ENCODE peak calls at places on chromosomes 12 and 14, in six cellular contexts. H is SK-N-SH, G is K562, A is H1, P is HepG2, L is GM12878. O is an unnamed sample.

GRCh38 chr12:95185096-95185495 is 32.2 kb downstream of the FGD6 start:
- DNase-seq in H (no peak), G (no peak), A (no peak), P (no peak), L (no peak), O (no peak)

GRCh38 chr12:94570161-94570560 is 80.2 kb downstream of the TMCC3 start:
- DNase-seq in H (no peak), G (no peak), A (no peak), P (no peak), L (no peak), O (no peak)

GRCh38 chr14:73272393-73272792 is 35.1 kb downstream of the PAPLN start:
- DNase-seq in H (no peak), G (no peak), A (no peak), P (no peak), L (no peak), O (no peak)

GRCh38 chr12:48121522-48121921 is 2.4 kb downstream of the PFKM start:
- DNase-seq in H (no peak), G (no peak), A (no peak), P (no peak), L (no peak), O (no peak)

GRCh38 chr12:64840949-64841717 is 16.7 kb downstream of the TBC1D30 start:
- DNase-seq in H (no peak), G (no peak), A (no peak), P (no peak), L (no peak), O (no peak)

GRCh38 chr14:93941293-93941910 is 14.3 kb downstream of the FAM181A start:
- DNase-seq in H (no peak), G (no peak), A (no peak), P (no peak), L (no peak), O (no peak)

GRCh38 chr14:22375321-22375930 is 213.6 kb downstream of the DAD1 start:
- DNase-seq in H (peak), G (peak), A (no peak), P (peak), L (no peak), O (peak)

GRCh38 chr12:26857465-26858176 is 24.6 kb upstream of the ITPR2 start:
- DNase-seq in H (peak), G (peak), A (no peak), P (no peak), L (no peak), O (no peak)

GRCh38 chr14:68891851-68892660 is 87.0 kb downstream of the ACTN1 start:
- DNase-seq in H (no peak), G (no peak), A (no peak), P (no peak), L (no peak), O (no peak)

GRCh38 chr12:99413751-99414150 is 233.8 kb upstream of the GARIN6 start:
- DNase-seq in H (no peak), G (no peak), A (no peak), P (no peak), L (no peak), O (no peak)

GRCh38 chr12:50088577-50089335 is 3.6 kb downstream of the SMARCD1 start:
- DNase-seq in H (peak), G (peak), A (no peak), P (peak), L (peak), O (peak)

GRCh38 chr14:72682188-72682587 is 211.7 kb downstream of the DPF3 start:
- DNase-seq in H (peak), G (no peak), A (no peak), P (no peak), L (no peak), O (no peak)

GRCh38 chr12:22733756-22734155 is 108.8 kb downstream of the ETNK1 start:
- DNase-seq in H (no peak), G (no peak), A (no peak), P (no peak), L (no peak), O (no peak)

GRCh38 chr14:77603654-77604270 is 12.7 kb downstream of the SPTLC2 start:
- DNase-seq in H (peak), G (peak), A (no peak), P (peak), L (no peak), O (peak)

GRCh38 chr12:30988887-30989286 is 62.3 kb downstream of the TSPAN11 start:
- DNase-seq in H (no peak), G (no peak), A (no peak), P (no peak), L (no peak), O (no peak)

GRCh38 chr14:34496679-34497513 is 34.9 kb upstream of the SPTSSA start:
- DNase-seq in H (peak), G (peak), A (peak), P (peak), L (no peak), O (peak)

GRCh38 chr14:23252006-23252405 is 14.3 kb downstream of the RNF212B start:
- DNase-seq in H (no peak), G (no peak), A (no peak), P (no peak), L (no peak), O (no peak)

GRCh38 chr14:42299692-42300091 is 693.0 kb downstream of the LRFN5 start:
- DNase-seq in H (no peak), G (no peak), A (no peak), P (no peak), L (peak), O (no peak)

GRCh38 chr12:4282892-4283511 is 9.4 kb downstream of the CCND2 start:
- DNase-seq in H (no peak), G (no peak), A (peak), P (no peak), L (no peak), O (no peak)

GRCh38 chr14:24219080-24219479 is 3.2 kb upstream of the MDP1 start:
- DNase-seq in H (no peak), G (no peak), A (no peak), P (no peak), L (no peak), O (no peak)

GRCh38 chr12:62800707-62801400 is 134.1 kb downstream of the PPM1H start:
- DNase-seq in H (peak), G (no peak), A (no peak), P (no peak), L (no peak), O (no peak)

GRCh38 chr12:107320929-107321618 is 227.7 kb upstream of the CRY1 start:
- DNase-seq in H (peak), G (no peak), A (peak), P (no peak), L (no peak), O (no peak)

GRCh38 chr12:47870175-47870781 is 34.5 kb downstream of the VDR start:
- DNase-seq in H (peak), G (peak), A (peak), P (peak), L (peak), O (no peak)

GRCh38 chr12:22275847-22276246 is 58.7 kb downstream of the ST8SIA1 start:
- DNase-seq in H (no peak), G (no peak), A (no peak), P (no peak), L (no peak), O (no peak)

GRCh38 chr14:101132051-101132541 is 228.6 kb upstream of the RTL1 start:
- DNase-seq in H (peak), G (no peak), A (peak), P (no peak), L (no peak), O (no peak)

GRCh38 chr14:103558071-103558882 is 4.2 kb downstream of the BAG5 start:
- DNase-seq in H (no peak), G (no peak), A (no peak), P (no peak), L (no peak), O (no peak)

GRCh38 chr14:64704743-64705405 is 650 bp downstream of the PLEKHG3 start:
- DNase-seq in H (peak), G (no peak), A (peak), P (no peak), L (no peak), O (no peak)

GRCh38 chr14:34604990-34605389 is 25.0 kb downstream of the SNX6 start:
- DNase-seq in H (no peak), G (no peak), A (no peak), P (no peak), L (no peak), O (no peak)

GRCh38 chr12:1906579-1906978 is 11.9 kb downstream of the CACNA2D4 start:
- DNase-seq in H (no peak), G (no peak), A (no peak), P (no peak), L (no peak), O (peak)

GRCh38 chr12:19404232-19404880 is 34.9 kb upstream of the AEBP2 start:
- DNase-seq in H (no peak), G (no peak), A (no peak), P (no peak), L (no peak), O (no peak)

GRCh38 chr12:19398376-19399363 is 40.6 kb upstream of the AEBP2 start:
- DNase-seq in H (no peak), G (no peak), A (no peak), P (no peak), L (no peak), O (no peak)

GRCh38 chr12:19397534-19397933 is 41.8 kb upstream of the AEBP2 start:
- DNase-seq in H (no peak), G (no peak), A (no peak), P (no peak), L (no peak), O (no peak)

GRCh38 chr12:19402211-19402610 is 37.1 kb upstream of the AEBP2 start:
- DNase-seq in H (no peak), G (no peak), A (no peak), P (peak), L (no peak), O (no peak)

DNA sequence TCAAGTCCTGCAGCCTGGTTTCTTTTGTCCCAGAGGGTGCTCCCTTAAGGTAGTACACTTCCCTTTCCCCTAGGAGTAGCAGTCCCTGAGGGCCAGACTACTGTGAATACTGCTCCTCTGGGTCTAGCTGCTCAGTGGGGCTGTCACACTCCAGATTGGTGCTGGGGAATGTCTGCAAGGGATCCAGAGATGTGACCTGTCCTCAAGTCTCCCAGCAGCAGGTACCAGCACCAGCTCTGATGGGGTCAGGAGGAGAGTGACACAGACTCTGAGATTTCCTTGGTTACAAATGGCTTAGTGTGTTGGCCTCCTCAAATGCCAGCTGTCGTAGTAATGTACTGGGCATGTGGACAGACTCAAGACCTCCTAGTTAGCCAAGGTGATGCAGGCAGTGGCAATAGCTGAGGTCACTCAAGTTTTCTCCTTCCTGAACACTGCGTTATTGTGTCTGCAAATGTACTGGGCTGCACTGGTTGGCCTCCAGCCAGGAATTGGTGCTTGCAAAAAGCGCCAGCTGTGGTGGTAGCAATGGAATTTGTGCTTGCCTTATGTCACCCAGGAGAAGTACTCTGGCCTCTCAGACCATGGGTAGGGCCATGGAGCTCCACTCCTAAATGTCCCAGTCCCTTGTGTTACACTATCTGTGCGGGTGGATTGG is 36.4 kb upstream of the AEBP2 start:
- DNase-seq in H (no peak), G (no peak), A (no peak), P (peak), L (no peak), O (no peak)
- TF ChIP-seq GABPA in H (no peak), G (no peak), A (no peak), P (no peak), L (no peak), O (no peak)

GRCh38 chr12:19822476-19822875 is 383.2 kb downstream of the AEBP2 start:
- DNase-seq in H (no peak), G (no peak), A (no peak), P (no peak), L (no peak), O (no peak)

GRCh38 chr12:19819231-19819630 is 379.9 kb downstream of the AEBP2 start:
- DNase-seq in H (no peak), G (no peak), A (no peak), P (no peak), L (no peak), O (no peak)
- TF ChIP-seq GABPA in H (no peak), G (no peak), A (no peak), P (no peak), L (no peak), O (no peak)

GRCh38 chr12:29644536-29645162 is 139.1 kb downstream of the TMTC1 start:
- DNase-seq in H (no peak), G (no peak), A (no peak), P (no peak), L (no peak), O (no peak)

GRCh38 chr12:29639893-29640495 is 142.5 kb upstream of the OVCH1 start:
- DNase-seq in H (no peak), G (no peak), A (no peak), P (no peak), L (no peak), O (no peak)

GRCh38 chr12:29638528-29638927 is 141.0 kb upstream of the OVCH1 start:
- DNase-seq in H (no peak), G (no peak), A (no peak), P (no peak), L (no peak), O (no peak)

DNA sequence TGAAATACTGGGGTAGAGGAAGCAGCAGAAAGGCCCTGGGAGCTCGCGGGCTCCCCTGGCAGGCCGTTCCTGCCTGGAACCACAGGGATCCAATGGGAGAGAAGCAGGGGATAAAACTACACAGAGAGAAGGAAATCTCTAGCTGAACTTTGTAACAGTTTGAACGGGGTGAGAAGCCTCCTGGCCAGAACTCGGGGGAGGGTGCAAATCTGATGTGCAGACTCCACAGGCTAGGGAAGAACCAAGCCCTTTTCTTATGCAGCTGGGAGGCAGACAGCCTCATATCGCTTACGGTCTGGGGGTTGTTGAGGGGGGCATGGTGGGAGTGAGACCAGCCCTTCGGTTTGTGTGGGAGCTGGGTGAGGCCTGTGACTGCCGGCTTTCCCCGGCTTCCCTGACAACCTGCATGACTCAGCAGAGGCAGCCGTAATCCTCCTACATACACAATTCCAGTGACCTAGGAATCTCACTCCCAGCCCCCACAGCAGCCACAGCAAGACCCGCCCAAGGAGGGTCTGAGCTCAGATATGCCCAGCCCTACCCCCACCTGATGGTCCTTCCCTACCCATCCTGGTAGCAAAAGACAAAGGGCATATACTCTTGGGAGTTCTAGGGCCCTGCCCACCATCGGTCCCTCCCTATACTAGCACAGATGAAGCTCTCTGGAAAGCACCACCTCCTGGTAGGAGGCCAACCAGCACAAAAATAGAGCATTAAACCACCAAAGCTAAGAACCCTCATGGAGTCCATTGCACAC is 143.0 kb downstream of the TMTC1 start:
- DNase-seq in H (no peak), G (peak), A (no peak), P (peak), L (no peak), O (no peak)
- TF ChIP-seq GABPA in H (no peak), G (no peak), A (no peak), P (no peak), L (no peak), O (no peak)

GRCh38 chr14:85617799-85618198 is 87.9 kb downstream of the FLRT2 start:
- DNase-seq in H (no peak), G (no peak), A (no peak), P (no peak), L (no peak), O (no peak)

GRCh38 chr14:85620937-85621336 is 91.0 kb downstream of the FLRT2 start:
- DNase-seq in H (no peak), G (no peak), A (no peak), P (no peak), L (no peak), O (no peak)

GRCh38 chr14:85622106-85622505 is 92.2 kb downstream of the FLRT2 start:
- DNase-seq in H (no peak), G (no peak), A (no peak), P (no peak), L (no peak), O (no peak)

GRCh38 chr14:85619866-85620265 is 89.9 kb downstream of the FLRT2 start:
- DNase-seq in H (no peak), G (no peak), A (no peak), P (no peak), L (no peak), O (peak)

DNA sequence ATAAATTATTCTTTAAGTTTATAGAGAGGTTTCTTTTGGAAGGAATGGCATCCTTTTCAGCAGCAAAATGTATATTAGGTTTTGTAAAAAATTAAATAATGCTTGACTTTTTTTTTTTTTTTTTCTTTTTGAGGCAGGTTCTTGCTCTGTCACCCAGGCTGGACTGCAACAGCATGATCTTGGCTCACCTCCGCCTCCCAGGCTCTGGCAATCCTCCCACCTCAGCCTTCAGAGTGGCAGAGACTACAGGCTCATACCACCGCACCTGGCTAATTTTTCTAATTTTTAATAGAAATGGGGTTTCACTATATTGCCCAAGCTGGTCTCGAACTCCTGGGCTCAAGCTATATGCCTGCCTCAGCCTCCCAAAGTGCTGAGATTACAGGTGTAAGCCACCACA is 89.0 kb downstream of the FLRT2 start:
- DNase-seq in H (no peak), G (no peak), A (no peak), P (no peak), L (no peak), O (no peak)
- TF ChIP-seq GABPA in H (no peak), G (no peak), A (no peak), P (no peak), L (no peak), O (no peak)

GRCh38 chr12:117350140-117350539 is 11.3 kb downstream of the NOS1 start:
- DNase-seq in H (no peak), G (no peak), A (no peak), P (no peak), L (no peak), O (no peak)

GRCh38 chr12:117344716-117345115 is 16.7 kb downstream of the NOS1 start:
- DNase-seq in H (no peak), G (no peak), A (no peak), P (no peak), L (no peak), O (no peak)

GRCh38 chr12:117343296-117343695 is 18.1 kb downstream of the NOS1 start:
- DNase-seq in H (no peak), G (no peak), A (no peak), P (no peak), L (no peak), O (no peak)

GRCh38 chr12:117343849-117344248 is 17.6 kb downstream of the NOS1 start:
- DNase-seq in H (no peak), G (no peak), A (no peak), P (no peak), L (no peak), O (no peak)

GRCh38 chr12:117347588-117347987 is 13.8 kb downstream of the NOS1 start:
- DNase-seq in H (no peak), G (no peak), A (no peak), P (no peak), L (no peak), O (no peak)
- TF ChIP-seq GABPA in H (no peak), G (no peak), A (no peak), P (no peak), L (no peak), O (no peak)